ENCODE peak calls at places on chromosomes 13 and 19, in seven cellular contexts. One of them, this sample, is unnamed. For H3K9me3 and H3K4me1, the result is how much of the 10 kb centered on the place peaks cover.

GRCh38 chr19:13882841-13883240 is 5.9 kb downstream of the NANOS3 start:
- DNase-seq in body of pancreas: no peak
- DNase-seq in pancreas: no peak
- DNase-seq in tibial nerve: no peak
- DNase-seq in gastrocnemius medialis: no peak
- DNase-seq in PC-3: no peak
- DNase-seq in mammary epithelial cell: no peak
- DNase-seq in this sample: no peak

GRCh38 chr19:16605115-16605514 is 22.9 kb downstream of the MED26 start:
- DNase-seq in body of pancreas: no peak
- DNase-seq in pancreas: no peak
- DNase-seq in tibial nerve: no peak
- DNase-seq in gastrocnemius medialis: no peak
- DNase-seq in PC-3: no peak
- DNase-seq in mammary epithelial cell: no peak
- DNase-seq in this sample: no peak

GRCh38 chr13:83182845-83183244 is 699.4 kb downstream of the SLITRK1 start:
- DNase-seq in body of pancreas: no peak
- DNase-seq in pancreas: no peak
- DNase-seq in tibial nerve: no peak
- DNase-seq in gastrocnemius medialis: no peak
- DNase-seq in PC-3: no peak
- DNase-seq in mammary epithelial cell: no peak
- DNase-seq in this sample: no peak

GRCh38 chr19:46736544-46737274 is 9.1 kb upstream of the FKRP start:
- DNase-seq in body of pancreas: peak
- DNase-seq in pancreas: peak
- DNase-seq in tibial nerve: no peak
- DNase-seq in gastrocnemius medialis: no peak
- DNase-seq in PC-3: no peak
- DNase-seq in mammary epithelial cell: no peak
- DNase-seq in this sample: peak

GRCh38 chr13:96809366-96810096 is 184.7 kb downstream of the OXGR1 start:
- DNase-seq in body of pancreas: no peak
- DNase-seq in pancreas: no peak
- DNase-seq in tibial nerve: no peak
- DNase-seq in gastrocnemius medialis: no peak
- DNase-seq in PC-3: no peak
- DNase-seq in mammary epithelial cell: no peak
- DNase-seq in this sample: no peak

GRCh38 chr13:94224670-94225069 is 254.8 kb downstream of the DCT start:
- DNase-seq in body of pancreas: no peak
- DNase-seq in pancreas: no peak
- DNase-seq in tibial nerve: no peak
- DNase-seq in gastrocnemius medialis: no peak
- DNase-seq in PC-3: no peak
- DNase-seq in mammary epithelial cell: no peak
- DNase-seq in this sample: no peak

GRCh38 chr19:15398501-15399233 is 19.1 kb upstream of the AKAP8 start:
- DNase-seq in body of pancreas: no peak
- DNase-seq in pancreas: no peak
- DNase-seq in tibial nerve: no peak
- DNase-seq in gastrocnemius medialis: peak
- DNase-seq in PC-3: no peak
- DNase-seq in mammary epithelial cell: no peak
- DNase-seq in this sample: no peak

GRCh38 chr19:51181913-51182419 is 39.9 kb downstream of the SIGLEC7 start:
- DNase-seq in body of pancreas: no peak
- DNase-seq in pancreas: no peak
- DNase-seq in tibial nerve: no peak
- DNase-seq in gastrocnemius medialis: no peak
- DNase-seq in PC-3: no peak
- DNase-seq in mammary epithelial cell: no peak
- DNase-seq in this sample: peak

GRCh38 chr13:45779901-45780300 is 71.7 kb downstream of the SIAH3 start:
- DNase-seq in body of pancreas: no peak
- DNase-seq in pancreas: no peak
- DNase-seq in tibial nerve: no peak
- DNase-seq in gastrocnemius medialis: no peak
- DNase-seq in PC-3: no peak
- DNase-seq in mammary epithelial cell: no peak
- DNase-seq in this sample: no peak

GRCh38 chr19:10543059-10543419 is 665 bp upstream of the ATG4D start:
- DNase-seq in body of pancreas: no peak
- DNase-seq in pancreas: no peak
- DNase-seq in tibial nerve: no peak
- DNase-seq in gastrocnemius medialis: no peak
- DNase-seq in PC-3: no peak
- DNase-seq in mammary epithelial cell: no peak
- DNase-seq in this sample: no peak

GRCh38 chr13:46909037-46909436 is 12.2 kb upstream of the HTR2A start:
- DNase-seq in body of pancreas: no peak
- DNase-seq in pancreas: no peak
- DNase-seq in tibial nerve: no peak
- DNase-seq in gastrocnemius medialis: no peak
- DNase-seq in PC-3: no peak
- DNase-seq in mammary epithelial cell: no peak
- DNase-seq in this sample: no peak

GRCh38 chr19:2343289-2343982 is 15.0 kb downstream of the SPPL2B start:
- DNase-seq in body of pancreas: no peak
- DNase-seq in pancreas: peak
- DNase-seq in tibial nerve: no peak
- DNase-seq in gastrocnemius medialis: no peak
- DNase-seq in PC-3: no peak
- DNase-seq in mammary epithelial cell: no peak
- DNase-seq in this sample: no peak

GRCh38 chr19:33397536-33398360 is 24.2 kb downstream of the CEBPG start:
- DNase-seq in body of pancreas: peak
- DNase-seq in pancreas: no peak
- DNase-seq in tibial nerve: peak
- DNase-seq in gastrocnemius medialis: peak
- DNase-seq in PC-3: no peak
- DNase-seq in mammary epithelial cell: no peak
- DNase-seq in this sample: peak

GRCh38 chr19:45158503-45159026 is 2.2 kb downstream of the NKPD1 start:
- DNase-seq in body of pancreas: no peak
- DNase-seq in pancreas: peak
- DNase-seq in tibial nerve: no peak
- DNase-seq in gastrocnemius medialis: no peak
- DNase-seq in PC-3: no peak
- DNase-seq in mammary epithelial cell: no peak
- DNase-seq in this sample: no peak

GRCh38 chr19:15671237-15671636 is 1.6 kb upstream of the CYP4F12 start:
- DNase-seq in body of pancreas: no peak
- DNase-seq in pancreas: no peak
- DNase-seq in tibial nerve: no peak
- DNase-seq in gastrocnemius medialis: no peak
- DNase-seq in PC-3: no peak
- DNase-seq in mammary epithelial cell: no peak
- DNase-seq in this sample: no peak

GRCh38 chr19:6241680-6242079 is 38.1 kb downstream of the MLLT1 start:
- DNase-seq in body of pancreas: peak
- DNase-seq in pancreas: no peak
- DNase-seq in tibial nerve: peak
- DNase-seq in gastrocnemius medialis: no peak
- DNase-seq in PC-3: no peak
- DNase-seq in mammary epithelial cell: no peak
- DNase-seq in this sample: peak

GRCh38 chr19:54216869-54217268 is 5.9 kb downstream of the LILRB3 start:
- DNase-seq in body of pancreas: no peak
- DNase-seq in pancreas: no peak
- DNase-seq in tibial nerve: no peak
- DNase-seq in gastrocnemius medialis: no peak
- DNase-seq in PC-3: no peak
- DNase-seq in mammary epithelial cell: no peak
- DNase-seq in this sample: no peak

GRCh38 chr13:76663941-76664340 is 222.3 kb downstream of the KCTD12 start:
- DNase-seq in body of pancreas: no peak
- DNase-seq in pancreas: no peak
- DNase-seq in tibial nerve: no peak
- DNase-seq in gastrocnemius medialis: no peak
- DNase-seq in PC-3: no peak
- DNase-seq in mammary epithelial cell: no peak
- DNase-seq in this sample: no peak

GRCh38 chr13:111897178-111897845 is 169.6 kb upstream of the SOX1 start:
- DNase-seq in body of pancreas: no peak
- DNase-seq in pancreas: no peak
- DNase-seq in tibial nerve: no peak
- DNase-seq in gastrocnemius medialis: no peak
- DNase-seq in PC-3: no peak
- DNase-seq in mammary epithelial cell: no peak
- DNase-seq in this sample: peak

GRCh38 chr19:46616631-46617322 is 8.1 kb downstream of the PTGIR start:
- DNase-seq in body of pancreas: peak
- DNase-seq in pancreas: peak
- DNase-seq in tibial nerve: no peak
- DNase-seq in gastrocnemius medialis: no peak
- DNase-seq in PC-3: peak
- DNase-seq in mammary epithelial cell: peak
- DNase-seq in this sample: peak

GRCh38 chr19:15456871-15457700 is 7.3 kb downstream of the RASAL3 start:
- DNase-seq in body of pancreas: peak
- DNase-seq in pancreas: no peak
- DNase-seq in tibial nerve: no peak
- DNase-seq in gastrocnemius medialis: no peak
- DNase-seq in PC-3: peak
- DNase-seq in mammary epithelial cell: no peak
- DNase-seq in this sample: no peak

GRCh38 chr19:55447421-55448174 is 4.5 kb upstream of the SHISA7 start:
- DNase-seq in body of pancreas: peak
- DNase-seq in pancreas: no peak
- DNase-seq in tibial nerve: no peak
- DNase-seq in gastrocnemius medialis: no peak
- DNase-seq in PC-3: peak
- DNase-seq in mammary epithelial cell: peak
- DNase-seq in this sample: no peak

GRCh38 chr19:18985257-18985656 is 44.2 kb upstream of the HOMER3 start:
- DNase-seq in body of pancreas: no peak
- DNase-seq in pancreas: no peak
- DNase-seq in tibial nerve: no peak
- DNase-seq in gastrocnemius medialis: peak
- DNase-seq in PC-3: no peak
- DNase-seq in mammary epithelial cell: no peak
- DNase-seq in this sample: peak

GRCh38 chr19:16180611-16181010 is 4.6 kb upstream of the FAM32A start:
- DNase-seq in body of pancreas: no peak
- DNase-seq in pancreas: no peak
- DNase-seq in tibial nerve: no peak
- DNase-seq in gastrocnemius medialis: no peak
- DNase-seq in PC-3: peak
- DNase-seq in mammary epithelial cell: peak
- DNase-seq in this sample: no peak

GRCh38 chr19:29454109-29454508 is 71.7 kb upstream of the VSTM2B start:
- DNase-seq in body of pancreas: no peak
- DNase-seq in pancreas: no peak
- DNase-seq in tibial nerve: no peak
- DNase-seq in gastrocnemius medialis: no peak
- DNase-seq in PC-3: no peak
- DNase-seq in mammary epithelial cell: no peak
- DNase-seq in this sample: peak

GRCh38 chr13:41107104-41107571 is 25.5 kb downstream of the KBTBD6 start:
- DNase-seq in body of pancreas: no peak
- DNase-seq in pancreas: no peak
- DNase-seq in tibial nerve: no peak
- DNase-seq in gastrocnemius medialis: no peak
- DNase-seq in PC-3: no peak
- DNase-seq in mammary epithelial cell: no peak
- DNase-seq in this sample: no peak

GRCh38 chr13:91375119-91375729 is 23.2 kb upstream of the GPC5 start:
- DNase-seq in body of pancreas: peak
- DNase-seq in pancreas: no peak
- DNase-seq in tibial nerve: no peak
- DNase-seq in gastrocnemius medialis: no peak
- DNase-seq in PC-3: peak
- DNase-seq in mammary epithelial cell: no peak
- DNase-seq in this sample: no peak

GRCh38 chr19:17441241-17442135 is 7.0 kb downstream of the TMEM221 start:
- DNase-seq in body of pancreas: peak
- DNase-seq in pancreas: no peak
- DNase-seq in tibial nerve: no peak
- DNase-seq in gastrocnemius medialis: no peak
- DNase-seq in PC-3: peak
- DNase-seq in mammary epithelial cell: peak
- DNase-seq in this sample: no peak

GRCh38 chr19:18417250-18418033 is 1.8 kb upstream of the SSBP4 start:
- DNase-seq in body of pancreas: peak
- DNase-seq in pancreas: peak
- DNase-seq in tibial nerve: peak
- DNase-seq in gastrocnemius medialis: no peak
- DNase-seq in PC-3: peak
- DNase-seq in mammary epithelial cell: no peak
- DNase-seq in this sample: peak

DNA sequence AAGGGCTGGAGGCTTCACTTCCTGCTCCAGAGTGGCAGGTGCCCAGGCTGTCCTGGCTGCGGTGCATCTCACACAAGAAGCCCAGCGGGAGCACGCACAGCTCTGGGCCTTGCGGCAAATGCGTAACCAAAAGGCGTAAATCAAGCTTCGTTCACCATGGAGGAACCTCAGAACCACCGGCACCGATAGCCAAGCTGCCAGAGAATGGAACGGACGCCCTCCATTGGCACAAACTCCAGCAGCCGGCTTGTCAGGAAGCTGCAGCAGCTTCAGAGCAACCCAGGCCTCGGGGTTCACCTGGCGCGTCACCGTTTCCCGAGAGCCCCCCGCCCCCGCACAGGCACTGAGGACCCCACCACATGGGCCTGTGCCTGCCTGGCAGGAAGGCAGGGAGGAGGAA is 76.7 kb downstream of the RASA3 start:
- DNase-seq in body of pancreas: no peak
- DNase-seq in pancreas: no peak
- DNase-seq in tibial nerve: no peak
- DNase-seq in gastrocnemius medialis: no peak
- DNase-seq in PC-3: no peak
- DNase-seq in mammary epithelial cell: no peak
- DNase-seq in this sample: no peak
- H3K27ac ChIP-seq in body of pancreas: no peak
- H3K27ac ChIP-seq in pancreas: no peak
- H3K27ac ChIP-seq in tibial nerve: no peak
- H3K27ac ChIP-seq in gastrocnemius medialis: no peak
- H3K27ac ChIP-seq in PC-3: no peak
- H3K27ac ChIP-seq in mammary epithelial cell: no peak
- H3K27ac ChIP-seq in this sample: no peak

GRCh38 chr19:58434217-58434616 is 5.7 kb downstream of the ZNF132 start:
- DNase-seq in body of pancreas: no peak
- DNase-seq in pancreas: no peak
- DNase-seq in tibial nerve: no peak
- DNase-seq in gastrocnemius medialis: no peak
- DNase-seq in PC-3: no peak
- DNase-seq in mammary epithelial cell: no peak
- DNase-seq in this sample: no peak
- H3K9me3 ChIP-seq in body of pancreas: under half
- H3K9me3 ChIP-seq in pancreas: under half
- H3K9me3 ChIP-seq in tibial nerve: half or more
- H3K9me3 ChIP-seq in gastrocnemius medialis: half or more
- H3K9me3 ChIP-seq in PC-3: under half
- H3K9me3 ChIP-seq in mammary epithelial cell: half or more
- H3K9me3 ChIP-seq in this sample: half or more

GRCh38 chr13:79490326-79490725 is 9.4 kb downstream of the NDFIP2 start:
- DNase-seq in body of pancreas: no peak
- DNase-seq in pancreas: no peak
- DNase-seq in tibial nerve: no peak
- DNase-seq in gastrocnemius medialis: no peak
- DNase-seq in PC-3: no peak
- DNase-seq in mammary epithelial cell: no peak
- DNase-seq in this sample: no peak
- H3K4me1 ChIP-seq in body of pancreas: half or more
- H3K4me1 ChIP-seq in pancreas: half or more
- H3K4me1 ChIP-seq in tibial nerve: under half
- H3K4me1 ChIP-seq in gastrocnemius medialis: under half
- H3K4me1 ChIP-seq in PC-3: under half
- H3K4me1 ChIP-seq in mammary epithelial cell: half or more
- H3K4me1 ChIP-seq in this sample: under half

GRCh38 chr13:77696006-77696862 is 1.3 kb upstream of the SLAIN1 start:
- DNase-seq in body of pancreas: no peak
- DNase-seq in pancreas: no peak
- DNase-seq in tibial nerve: no peak
- DNase-seq in gastrocnemius medialis: no peak
- DNase-seq in PC-3: peak
- DNase-seq in mammary epithelial cell: no peak
- DNase-seq in this sample: no peak
- H3K27ac ChIP-seq in body of pancreas: no peak
- H3K27ac ChIP-seq in pancreas: peak
- H3K27ac ChIP-seq in tibial nerve: no peak
- H3K27ac ChIP-seq in gastrocnemius medialis: no peak
- H3K27ac ChIP-seq in PC-3: no peak
- H3K27ac ChIP-seq in mammary epithelial cell: no peak
- H3K27ac ChIP-seq in this sample: no peak